ENCODE peak calls at places on chromosome 1, in eight cellular contexts. I, U, P, M, L, Z, K and J are unnamed samples.

GRCh38 chr1:195939844-195940243 is 668.4 kb downstream of the KCNT2 start:
- DNase-seq in I (no peak), U (peak), P (peak), M (no peak), L (peak), Z (no peak), K (no peak), J (peak)

GRCh38 chr1:24964811-24965570 is 34.9 kb upstream of the RUNX3 start:
- DNase-seq in I (no peak), U (peak), P (no peak), M (peak), L (no peak), Z (peak), K (no peak), J (peak)

GRCh38 chr1:102879439-102879993 is 228.8 kb downstream of the COL11A1 start:
- DNase-seq in I (no peak), U (peak), P (peak), M (no peak), L (no peak), Z (no peak), K (peak), J (peak)

GRCh38 chr1:80779278-80779677 is 1021.5 kb upstream of the ADGRL2 start:
- DNase-seq in I (no peak), U (no peak), P (no peak), M (no peak), L (no peak), Z (no peak), K (no peak), J (no peak)

GRCh38 chr1:48019714-48020315 is 22.6 kb upstream of the TRABD2B start:
- DNase-seq in I (no peak), U (no peak), P (peak), M (no peak), L (no peak), Z (no peak), K (no peak), J (no peak)

GRCh38 chr1:54611621-54612020 is 11.7 kb downstream of the FAM151A start:
- DNase-seq in I (no peak), U (no peak), P (no peak), M (no peak), L (no peak), Z (no peak), K (no peak), J (no peak)

GRCh38 chr1:31667065-31667785 is 22.5 kb upstream of the PEF1 start:
- DNase-seq in I (no peak), U (no peak), P (no peak), M (no peak), L (no peak), Z (no peak), K (no peak), J (no peak)

GRCh38 chr1:109112056-109112651 is 1.8 kb upstream of the ELAPOR1 start:
- DNase-seq in I (no peak), U (peak), P (peak), M (no peak), L (peak), Z (peak), K (peak), J (peak)

GRCh38 chr1:64923294-64923718 is 43.0 kb downstream of the JAK1 start:
- DNase-seq in I (no peak), U (no peak), P (no peak), M (peak), L (no peak), Z (peak), K (no peak), J (no peak)

GRCh38 chr1:178541829-178542553 is 29.1 kb downstream of the TEX35 start:
- DNase-seq in I (peak), U (no peak), P (peak), M (peak), L (peak), Z (peak), K (no peak), J (peak)

GRCh38 chr1:199510314-199510713 is 517.2 kb upstream of the NR5A2 start:
- DNase-seq in I (no peak), U (no peak), P (no peak), M (no peak), L (no peak), Z (no peak), K (no peak), J (no peak)

GRCh38 chr1:23478896-23479790 is 4.8 kb downstream of the ASAP3 start:
- DNase-seq in I (no peak), U (peak), P (no peak), M (no peak), L (no peak), Z (peak), K (peak), J (peak)

GRCh38 chr1:58896211-58897183 is 112.7 kb upstream of the JUN start:
- DNase-seq in I (peak), U (no peak), P (no peak), M (no peak), L (no peak), Z (peak), K (no peak), J (no peak)

GRCh38 chr1:200976634-200977033 is 46.9 kb downstream of the KIF21B start:
- DNase-seq in I (no peak), U (no peak), P (no peak), M (no peak), L (no peak), Z (no peak), K (no peak), J (no peak)

GRCh38 chr1:230935852-230936251 is 42.8 kb downstream of the TTC13 start:
- DNase-seq in I (no peak), U (no peak), P (no peak), M (no peak), L (no peak), Z (no peak), K (no peak), J (no peak)